ENCODE peak calls at places on chromosomes 5 and 9, in four cellular contexts. N, X, A and E are unnamed samples.

GRCh38 chr5:3598725-3599282 is 3.2 kb downstream of the IRX1 start:
- DNase-seq in N (peak; percentile 25), X (no peak), A (no peak), E (no peak)

GRCh38 chr5:5317976-5318375 is 104.5 kb upstream of the ICE1 start:
- DNase-seq in N (no peak), X (no peak), A (no peak), E (no peak)

GRCh38 chr9:6090272-6090671 is 74.8 kb upstream of the RANBP6 start:
- DNase-seq in N (no peak), A (no peak), X (no peak), E (no peak)

GRCh38 chr5:57896596-57896995 is 414.0 kb upstream of the ACTBL2 start:
- DNase-seq in N (no peak), A (no peak), X (no peak), E (no peak)

GRCh38 chr9:81031422-81032029 is 657.8 kb downstream of the TLE1 start:
- DNase-seq in A (no peak), N (no peak), X (no peak), E (no peak)

GRCh38 chr9:79857188-79857587 is 285.4 kb downstream of the TLE4 start:
- DNase-seq in A (no peak), N (no peak), X (no peak), E (no peak)

GRCh38 chr9:98707158-98708102 is 1.3 kb downstream of the GABBR2 start:
- DNase-seq in X (peak; percentile 3), N (peak; percentile 36), A (peak; percentile 10), E (peak; percentile 39)

GRCh38 chr9:129822825-129823162 is 1.1 kb downstream of the TOR1A start:
- DNase-seq in X (no peak), N (no peak), A (no peak), E (no peak)

GRCh38 chr5:142713151-142713706 is 27.3 kb upstream of the FGF1 start:
- DNase-seq in X (peak; percentile 80), A (peak; percentile 82), N (peak; percentile 78), E (peak; percentile 87)